ENCODE peak calls at places on chromosomes 4 and X, in six cellular contexts. Q, O, W, X, R and Z are unnamed samples.

GRCh38 chr4:176077561-176077960 is 11.9 kb downstream of the WDR17 start:
- DNase-seq in W (no peak), O (no peak), X (no peak), Q (no peak), R (no peak), Z (no peak)

GRCh38 chr4:68360570-68360969 is 10.7 kb upstream of the YTHDC1 start:
- DNase-seq in X (no peak), W (no peak), Q (no peak), O (no peak), R (no peak), Z (no peak)

GRCh38 chrX:131729295-131729694 is 185.4 kb downstream of the OR13H1 start:
- DNase-seq in W (peak; percentile 85), R (no peak), Q (no peak), X (peak; percentile 22), O (peak; percentile 84), Z (no peak)

GRCh38 chrX:78329486-78329885 is 2.1 kb upstream of the CYSLTR1 start:
- DNase-seq in Q (no peak), R (no peak), X (peak; percentile 49), W (no peak), O (no peak), Z (no peak)

GRCh38 chrX:153672531-153673397 is 849 bp downstream of the PNCK start:
- DNase-seq in O (no peak), Q (no peak), W (peak; percentile 45), X (no peak), R (no peak), Z (no peak)

GRCh38 chrX:32087663-32088062 is 1015.8 kb upstream of the FTHL17 start:
- DNase-seq in X (no peak), R (no peak), W (no peak), O (no peak), Q (no peak), Z (no peak)

GRCh38 chr4:120263623-120264022 is 197.0 kb upstream of the MAD2L1 start:
- DNase-seq in O (no peak), R (no peak), X (no peak), W (no peak), Q (no peak), Z (no peak)

GRCh38 chrX:140467211-140467610 is 37.7 kb downstream of the SOX3 start:
- DNase-seq in Q (no peak), R (no peak), O (no peak), X (no peak), W (no peak), Z (no peak)

GRCh38 chr4:14254806-14255445 is 627.4 kb upstream of the BOD1L1 start:
- DNase-seq in X (no peak), Q (no peak), W (no peak), O (no peak), R (no peak), Z (no peak)

GRCh38 chr4:182297659-182298058 is 54.5 kb downstream of the TENM3 start:
- DNase-seq in O (no peak), Q (no peak), X (no peak), R (no peak), W (no peak), Z (no peak)

GRCh38 chrX:141405878-141406492 is 163.7 kb upstream of the SPANXC start:
- DNase-seq in W (no peak), X (no peak), Q (peak; percentile 77), R (no peak), O (no peak), Z (no peak)

GRCh38 chr4:2304877-2305561 is 43.1 kb upstream of the MXD4 start:
- DNase-seq in X (no peak), Q (peak; percentile 6), W (no peak), R (no peak), O (no peak), Z (no peak)

GRCh38 chr4:124684301-124684700 is 28.2 kb downstream of the ANKRD50 start:
- DNase-seq in W (no peak), X (no peak), Q (no peak), R (no peak), O (no peak), Z (no peak)

GRCh38 chrX:18654873-18655836 is 16.8 kb downstream of the RS1 start:
- DNase-seq in W (no peak), O (no peak), Q (no peak), R (no peak), X (no peak), Z (no peak)

GRCh38 chrX:47623540-47624027 is 3.9 kb upstream of the SYN1 start:
- DNase-seq in X (no peak), W (peak; percentile 64), Q (peak; percentile 35), R (peak; percentile 54), O (no peak), Z (no peak)

GRCh38 chrX:45803383-45803921 is 602.8 kb upstream of the DIPK2B start:
- DNase-seq in R (no peak), Q (peak; percentile 78), W (no peak), O (no peak), X (peak; percentile 12), Z (no peak)

GRCh38 chr4:139933541-139933940 is 220.4 kb downstream of the MAML3 start:
- DNase-seq in Q (no peak), R (no peak), O (no peak), W (peak; percentile 58), X (no peak), Z (no peak)

GRCh38 chrX:143632625-143633387 is 3.1 kb downstream of the SLITRK4 start:
- DNase-seq in W (no peak), X (peak; percentile 20), O (no peak), Q (no peak), R (no peak), Z (no peak)

GRCh38 chr4:85600501-85600900 is 125.6 kb downstream of the ARHGAP24 start:
- DNase-seq in X (no peak), R (no peak), Q (no peak), W (no peak), O (no peak), Z (no peak)

GRCh38 chr4:172202480-172203076 is 389.4 kb downstream of the GALNTL6 start:
- DNase-seq in W (no peak), R (no peak), X (peak; percentile 62), O (no peak), Q (no peak), Z (peak; percentile 8)

GRCh38 chr4:25842229-25842840 is 20.5 kb downstream of the SEL1L3 start:
- DNase-seq in X (peak; percentile 34), Q (no peak), R (no peak), O (no peak), W (no peak), Z (no peak)

GRCh38 chr4:78297075-78297815 is 240.1 kb downstream of the FRAS1 start:
- DNase-seq in X (peak; percentile 44), Q (no peak), W (no peak), R (no peak), O (no peak), Z (peak; percentile 4)

GRCh38 chr4:143438710-143439109 is 74.8 kb upstream of the SMARCA5 start:
- DNase-seq in R (no peak), X (no peak), O (no peak), Q (no peak), W (no peak), Z (no peak)

GRCh38 chrX:115690554-115691216 is 129.7 kb downstream of the PLS3 start:
- DNase-seq in Q (peak; percentile 65), O (peak; percentile 41), R (no peak), X (peak; percentile 79), W (no peak), Z (peak; percentile 16)

GRCh38 chr4:3477750-3478430 is 14.8 kb downstream of the DOK7 start:
- DNase-seq in Q (no peak), X (no peak), R (no peak), W (peak; percentile 33), O (no peak), Z (no peak)

GRCh38 chrX:84475596-84475995 is 26.7 kb downstream of the HDX start:
- DNase-seq in W (no peak), R (no peak), O (no peak), Q (no peak), X (no peak), Z (no peak)

GRCh38 chrX:150012647-150013046 is 74.4 kb upstream of the EOLA2 start:
- DNase-seq in X (no peak), W (no peak), O (no peak), R (no peak), Q (no peak), Z (no peak)

GRCh38 chrX:43121637-43122036 is 343.7 kb upstream of the PPP1R2C start:
- DNase-seq in R (no peak), X (peak; percentile 8), W (no peak), O (no peak), Q (no peak), Z (no peak)

GRCh38 chr4:89586864-89587263 is 250.1 kb downstream of the SNCA start:
- DNase-seq in R (no peak), X (peak; percentile 5), O (no peak), Q (no peak), W (no peak), Z (no peak)
- TF ChIP-seq CTCF in R (no peak), X (peak; percentile 4), O (peak; percentile 12), Q (no peak), W (no peak), Z (no peak)

GRCh38 chrX:96761566-96761965 is 76.9 kb downstream of the DIAPH2 start:
- DNase-seq in Q (no peak), O (no peak), X (no peak), R (no peak), W (no peak), Z (no peak)

GRCh38 chrX:96753230-96753629 is 68.6 kb downstream of the DIAPH2 start:
- DNase-seq in Q (no peak), R (no peak), X (no peak), W (no peak), O (no peak), Z (no peak)

GRCh38 chrX:96752776-96753175 is 68.1 kb downstream of the DIAPH2 start:
- DNase-seq in Q (no peak), W (no peak), R (peak; percentile 42), O (no peak), X (no peak), Z (no peak)

GRCh38 chrX:96756491-96756890 is 71.8 kb downstream of the DIAPH2 start:
- DNase-seq in O (no peak), W (no peak), X (no peak), Q (no peak), R (no peak), Z (no peak)
- H3K4me3 ChIP-seq in O (no peak overlapping the region), W (no peak overlapping the region), X (no peak overlapping the region), Q (no peak overlapping the region), R (no peak overlapping the region), Z (no peak overlapping the region)

GRCh38 chrX:155662297-155662696 is 49.5 kb upstream of the TMLHE start:
- DNase-seq in W (no peak), R (no peak), X (peak; percentile 2), Q (no peak), O (no peak), Z (no peak)
- TF ChIP-seq CTCF in W (no peak), R (no peak), X (peak; percentile 11), Q (peak; percentile 52), O (no peak), Z (peak; percentile 24)

DNA sequence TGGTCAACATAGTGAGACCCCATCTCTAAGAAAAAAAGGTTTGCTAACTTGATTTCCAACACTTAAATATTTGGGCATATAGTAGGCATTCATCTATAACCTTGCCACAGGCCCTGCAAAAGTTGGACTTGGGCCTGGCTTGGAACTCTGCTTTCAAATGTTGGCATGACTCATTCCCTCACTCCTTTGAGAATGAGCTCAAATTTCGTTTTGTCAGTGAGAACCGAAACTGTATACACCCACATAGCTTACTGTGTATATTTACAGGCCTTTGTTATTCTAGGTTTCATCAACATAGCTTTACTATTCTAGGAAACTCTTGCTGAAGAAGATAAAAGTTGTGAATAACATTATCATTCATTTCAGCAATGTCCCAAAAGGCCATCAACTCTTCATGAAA is 88.7 kb upstream of the ELOVL6 start:
- DNase-seq in R (no peak), O (no peak), X (peak; percentile 87), W (no peak), Q (peak; percentile 85), Z (peak; percentile 71)
- H3K4me3 ChIP-seq in R (no peak overlapping the region), O (no peak overlapping the region), X (no peak overlapping the region), W (no peak overlapping the region), Q (no peak overlapping the region), Z (no peak overlapping the region)